ENCODE peak calls at places on chromosomes 7 and 10, in four cellular contexts. I is transverse colon, U is suprapubic skin, M is heart right ventricle. J is an unnamed sample.

GRCh38 chr7:138435231-138435919 is 24.7 kb upstream of the TRIM24 start:
- DNase-seq in I (no peak), U (no peak), M (no peak), J (no peak)

GRCh38 chr7:26868841-26869505 is 4.6 kb upstream of the SKAP2 start:
- DNase-seq in I (no peak), U (no peak), M (no peak), J (no peak)

GRCh38 chr10:133198621-133199487 is 31.2 kb upstream of the UTF1 start:
- DNase-seq in I (no peak), U (no peak), M (peak), J (peak)

GRCh38 chr10:52756295-52756694 is 16.3 kb downstream of the MBL2 start:
- DNase-seq in I (no peak), U (no peak), M (no peak), J (no peak)

GRCh38 chr10:98534046-98534445 is 87.3 kb upstream of the HPS1 start:
- DNase-seq in I (no peak), U (no peak), M (no peak), J (no peak)

GRCh38 chr10:125011171-125011925 is 69.4 kb downstream of the ZRANB1 start:
- DNase-seq in I (no peak), U (no peak), M (no peak), J (peak)

GRCh38 chr10:84205049-84205852 is 10.9 kb downstream of the CDHR1 start:
- DNase-seq in I (peak), U (peak), M (peak), J (no peak)

GRCh38 chr10:102647433-102648268 is 3.4 kb downstream of the TRIM8 start:
- DNase-seq in I (no peak), U (no peak), M (no peak), J (peak)

GRCh38 chr10:90966146-90966545 is 45.3 kb upstream of the ANKRD1 start:
- DNase-seq in I (no peak), U (no peak), M (no peak), J (no peak)

GRCh38 chr7:43593010-43593409 is 10.1 kb downstream of the STK17A start:
- DNase-seq in I (no peak), U (no peak), M (no peak), J (no peak)

GRCh38 chr10:99858849-99859248 is 76.4 kb downstream of the ABCC2 start:
- DNase-seq in I (no peak), U (no peak), M (no peak), J (no peak)

GRCh38 chr10:99860466-99860865 is 78.0 kb downstream of the ABCC2 start:
- DNase-seq in I (no peak), U (no peak), M (no peak), J (no peak)

GRCh38 chr10:99855479-99856071 is 73.1 kb downstream of the ABCC2 start:
- DNase-seq in I (no peak), U (no peak), M (no peak), J (no peak)

GRCh38 chr10:99854860-99855259 is 72.4 kb downstream of the ABCC2 start:
- DNase-seq in I (no peak), U (no peak), M (no peak), J (no peak)

GRCh38 chr10:99859585-99859984 is 77.1 kb downstream of the ABCC2 start:
- DNase-seq in I (no peak), U (no peak), M (no peak), J (no peak)
- TF ChIP-seq CTCF in I (no peak), U (no peak), M (peak), J (peak)

GRCh38 chr7:127556404-127556803 is 29.0 kb downstream of the GCC1 start:
- DNase-seq in I (no peak), U (no peak), M (no peak), J (no peak)

GRCh38 chr7:127551941-127552340 is 33.5 kb downstream of the GCC1 start:
- DNase-seq in I (no peak), U (no peak), M (no peak), J (no peak)

DNA sequence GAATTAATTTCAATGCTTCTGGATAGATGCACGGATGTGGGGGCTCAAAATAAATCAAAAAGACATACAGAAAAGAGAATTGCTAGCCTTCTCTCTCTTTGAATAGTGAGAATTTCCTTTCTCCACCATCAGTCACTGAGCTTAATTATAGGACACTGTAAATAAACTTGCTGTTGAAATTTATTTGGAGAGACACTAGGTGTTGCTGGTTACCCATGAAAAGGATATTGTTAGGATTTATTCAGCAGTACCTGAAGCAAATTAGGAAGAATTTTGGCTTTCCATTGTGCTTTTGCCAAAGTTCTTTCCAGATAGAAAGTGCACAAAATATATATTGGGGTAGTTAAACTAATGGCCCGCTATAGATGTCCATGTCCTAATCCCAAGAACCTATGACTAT is 27.6 kb downstream of the GCC1 start:
- DNase-seq in I (no peak), U (no peak), M (no peak), J (no peak)
- TF ChIP-seq CTCF in I (no peak), U (no peak), M (no peak), J (peak)

GRCh38 chr7:30353932-30354607 is 69.7 kb downstream of the ZNRF2 start:
- DNase-seq in I (no peak), U (no peak), M (no peak), J (no peak)

GRCh38 chr7:30353532-30353931 is 69.1 kb downstream of the ZNRF2 start:
- DNase-seq in I (no peak), U (no peak), M (no peak), J (no peak)

GRCh38 chr7:30351724-30352123 is 67.3 kb downstream of the ZNRF2 start:
- DNase-seq in I (no peak), U (no peak), M (no peak), J (no peak)

GRCh38 chr7:30351274-30351673 is 66.9 kb downstream of the ZNRF2 start:
- DNase-seq in I (no peak), U (no peak), M (no peak), J (no peak)

GRCh38 chr7:30352169-30352568 is 67.8 kb downstream of the ZNRF2 start:
- DNase-seq in I (no peak), U (no peak), M (no peak), J (no peak)
- TF ChIP-seq CTCF in I (no peak), U (no peak), M (peak), J (peak)

DNA sequence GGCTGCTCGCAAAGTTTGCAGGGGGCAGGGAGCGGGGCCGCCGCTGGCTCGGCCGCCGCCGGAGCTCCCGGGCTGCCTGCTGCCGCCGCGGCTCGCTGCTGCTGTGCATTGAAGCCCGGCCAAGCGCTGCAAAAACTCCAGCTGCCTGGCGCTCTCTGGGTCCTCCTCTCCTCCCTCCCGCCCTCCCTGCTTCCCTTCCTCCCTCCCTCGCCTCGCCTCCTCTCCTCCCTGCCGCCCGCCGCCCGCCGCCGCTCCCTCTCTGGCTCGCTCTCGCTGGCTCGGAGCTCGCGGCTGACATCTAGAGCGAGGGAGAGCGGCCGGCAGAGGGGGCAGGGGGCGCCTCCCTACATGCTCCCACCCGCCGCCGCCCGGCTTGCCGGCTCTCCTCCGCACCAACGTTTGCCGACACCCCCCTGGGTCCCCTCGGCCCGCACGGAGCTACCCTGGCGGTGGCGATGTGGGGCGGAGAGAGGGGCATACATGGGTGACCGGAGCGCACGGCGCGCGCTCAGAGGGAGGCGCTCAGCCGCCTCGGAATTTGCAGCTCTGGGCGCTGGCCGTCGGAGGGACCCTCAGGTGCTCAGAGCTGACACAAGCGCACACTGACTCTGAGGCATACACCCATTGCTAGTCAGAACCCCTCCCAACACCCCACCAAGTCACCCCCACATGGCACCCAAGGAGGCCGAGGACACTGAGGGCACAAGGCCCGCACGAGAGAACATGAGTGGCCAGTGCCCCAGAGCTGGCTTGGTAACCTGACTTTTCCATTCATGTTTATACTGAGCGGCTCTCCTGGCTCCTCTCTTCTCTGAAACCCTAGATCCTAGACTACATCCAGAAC is 1.2 kb upstream of the PLXNA4 start:
- DNase-seq in I (peak), U (no peak), M (peak), J (no peak)
- TF ChIP-seq CTCF in I (no peak), U (no peak), M (peak), J (peak)

GRCh38 chr7:95871078-95871848 is 98.9 kb downstream of the DYNC1I1 start:
- DNase-seq in I (no peak), U (no peak), M (no peak), J (no peak)
- TF ChIP-seq CTCF in I (peak), U (peak), M (peak), J (peak)

DNA sequence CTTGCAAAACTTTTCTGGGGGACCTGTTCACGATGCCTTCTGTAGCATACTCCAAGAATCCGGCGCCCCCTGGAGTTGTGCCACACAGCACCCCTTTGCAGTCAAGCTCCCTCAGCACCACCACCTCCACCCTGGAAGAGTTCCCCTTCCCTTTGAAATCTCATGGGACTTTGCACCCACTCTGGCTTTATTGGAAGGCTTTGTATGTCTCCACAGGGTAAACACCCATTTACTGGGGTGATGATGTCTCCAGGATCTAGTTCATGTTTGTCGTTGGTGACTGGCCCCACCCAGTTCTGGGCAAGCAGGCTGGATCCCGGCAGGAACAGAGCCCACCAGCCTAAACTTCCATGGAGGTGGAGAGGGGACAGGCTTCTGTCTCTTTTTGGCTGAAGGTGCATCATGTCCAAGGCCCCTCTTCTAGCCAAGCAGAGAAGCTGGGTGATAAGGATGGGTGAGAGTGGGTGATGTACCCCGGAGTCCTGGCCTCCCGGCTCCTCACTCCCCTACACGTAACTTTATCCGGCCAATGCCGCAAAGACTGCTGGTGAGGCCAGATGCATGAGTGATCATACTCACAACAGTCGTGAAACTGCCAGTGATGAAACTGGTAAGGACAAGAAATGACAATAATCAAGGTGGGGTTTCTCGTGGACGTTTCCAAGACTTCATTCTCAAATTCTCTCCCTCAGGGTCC is 727 bp upstream of the CLDN4 start:
- DNase-seq in I (peak), U (no peak), M (no peak), J (no peak)
- TF ChIP-seq CTCF in I (no peak), U (no peak), M (no peak), J (no peak)

GRCh38 chr10:73244866-73245477 is 2.1 kb downstream of the DNAJC9 start:
- DNase-seq in I (no peak), U (no peak), M (no peak), J (no peak)

GRCh38 chr10:73246322-73246782 is 703 bp downstream of the DNAJC9 start:
- DNase-seq in I (no peak), U (no peak), M (no peak), J (no peak)

GRCh38 chr10:73248259-73248724 is 1.2 kb upstream of the DNAJC9 start:
- DNase-seq in I (no peak), U (no peak), M (no peak), J (no peak)

GRCh38 chr10:73247509-73248258 is 629 bp upstream of the DNAJC9 start:
- DNase-seq in I (no peak), U (no peak), M (no peak), J (no peak)

GRCh38 chr10:73246783-73247508 is at the start of gene DNAJC9:
- DNase-seq in I (peak), U (peak), M (peak), J (peak)
- TF ChIP-seq CTCF in I (no peak), U (no peak), M (no peak), J (peak)

DNA sequence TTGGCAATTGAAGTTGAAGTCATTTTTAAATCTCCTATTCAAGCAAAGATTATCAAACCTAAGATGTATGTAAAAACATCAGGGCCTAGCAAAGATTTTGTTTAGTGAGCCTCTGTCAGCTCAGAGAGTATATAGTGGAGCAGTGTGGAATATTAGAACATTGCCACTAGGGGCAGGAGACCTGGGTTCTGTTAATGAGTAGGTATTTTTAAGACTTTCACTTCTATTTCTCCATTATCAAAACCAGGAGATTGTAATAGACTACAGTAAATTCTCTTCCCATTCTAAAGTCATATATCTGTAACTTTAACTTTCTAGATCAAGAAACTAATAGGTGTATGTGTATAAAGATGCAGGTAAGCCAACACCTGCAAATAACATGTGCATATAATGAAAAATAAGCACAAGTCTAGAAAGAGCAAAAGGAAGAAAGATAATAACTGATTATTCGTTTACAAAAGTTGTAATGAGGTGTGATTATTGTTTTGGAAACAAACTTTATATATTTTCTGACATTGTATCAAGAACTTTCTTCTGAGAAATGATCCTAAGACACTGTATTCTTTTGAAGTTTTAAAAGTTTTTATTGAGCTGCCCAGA is 64.4 kb downstream of the KCND2 start:
- DNase-seq in I (no peak), U (no peak), M (no peak), J (no peak)
- TF ChIP-seq CTCF in I (no peak), U (no peak), M (peak), J (peak)

DNA sequence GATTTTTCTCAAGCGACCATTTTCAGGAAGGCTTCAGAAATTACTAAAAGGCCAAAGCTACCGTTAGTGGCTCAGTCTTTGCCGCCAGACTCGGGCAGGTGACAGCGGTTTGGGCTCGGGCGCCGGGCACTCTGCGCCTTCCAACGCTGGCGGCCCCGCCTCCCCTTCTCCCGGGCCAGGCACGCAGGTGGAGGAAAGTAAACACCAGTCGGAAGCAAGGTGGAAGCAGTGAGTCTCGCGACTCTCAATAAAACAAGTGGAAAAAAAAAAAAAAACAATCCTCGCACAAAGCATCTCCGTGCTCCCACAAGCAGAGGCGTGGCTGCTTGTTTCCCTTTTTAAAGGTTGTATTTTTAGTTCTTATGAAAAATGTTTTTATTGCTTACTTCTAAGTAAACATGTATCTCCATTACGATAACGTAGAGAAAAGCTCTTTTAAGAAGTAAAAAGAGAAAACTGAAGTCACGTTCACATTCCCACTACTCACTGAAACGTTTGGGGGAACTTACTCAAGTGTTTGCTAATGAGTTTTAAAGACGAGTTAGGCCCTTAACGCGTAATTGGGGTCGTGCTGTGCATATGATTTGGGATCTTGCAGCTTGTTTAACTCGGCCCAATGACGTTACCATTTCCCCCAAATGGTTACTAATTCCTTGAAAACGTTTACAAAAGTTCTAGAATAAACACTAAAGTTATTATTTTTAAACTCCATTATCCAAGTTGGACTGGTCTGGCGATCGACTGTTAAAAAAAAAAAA is 904 bp downstream of the CDCA7L start:
- DNase-seq in I (peak), U (no peak), M (peak), J (no peak)
- TF ChIP-seq CTCF in I (peak), U (no peak), M (no peak), J (no peak)

GRCh38 chr10:78685466-78686163 is 383.2 kb upstream of the ZMIZ1 start:
- DNase-seq in I (no peak), U (no peak), M (no peak), J (no peak)
- TF ChIP-seq CTCF in I (no peak), U (no peak), M (no peak), J (no peak)